ENCODE peak calls at places on chromosomes 6 and 20, in nine cellular contexts. D is IMR-90, O is tibial nerve, B is HFF-Myc, G is A549, H is mesendoderm, S is MM.1S, P is uterus, Z is mucosa of descending colon. U is an unnamed sample.

GRCh38 chr6:79431469-79431868 is 105.8 kb downstream of the LCA5 start:
- DNase-seq in D (no peak), O (no peak), B (no peak), G (peak), H (peak), S (no peak), P (no peak), Z (no peak), U (peak)

GRCh38 chr6:42104095-42104806 is 38.2 kb downstream of the C6orf132 start:
- DNase-seq in D (no peak), O (peak), B (no peak), G (no peak), H (peak), S (peak), P (peak), Z (peak), U (no peak)

GRCh38 chr6:92124126-92124525 is 1295.2 kb downstream of the EPHA7 start:
- DNase-seq in D (peak), O (no peak), B (no peak), G (no peak), H (no peak), S (no peak), P (no peak), Z (no peak), U (no peak)

GRCh38 chr6:44221961-44222335 is 1.4 kb upstream of the SLC29A1 start:
- DNase-seq in D (no peak), O (no peak), B (no peak), G (no peak), H (no peak), S (no peak), P (no peak), Z (no peak), U (no peak)

GRCh38 chr6:157174731-157175130 is 148.6 kb downstream of the TMEM242 start:
- DNase-seq in D (no peak), O (no peak), B (no peak), G (no peak), H (no peak), S (no peak), P (no peak), Z (no peak), U (no peak)

GRCh38 chr20:22773326-22773725 is 189.0 kb upstream of the FOXA2 start:
- DNase-seq in D (no peak), O (no peak), B (no peak), G (no peak), H (no peak), S (no peak), P (no peak), Z (no peak), U (no peak)

GRCh38 chr6:105099371-105099770 is 80.4 kb downstream of the POPDC3 start:
- DNase-seq in D (no peak), O (no peak), B (no peak), G (no peak), H (no peak), S (no peak), P (no peak), Z (no peak), U (no peak)

GRCh38 chr20:63085087-63085861 is 78.5 kb upstream of the BHLHE23 start:
- DNase-seq in D (no peak), O (no peak), B (no peak), G (no peak), H (no peak), S (no peak), P (peak), Z (peak), U (no peak)

GRCh38 chr6:159043236-159043635 is 1.6 kb downstream of the TAGAP start:
- DNase-seq in D (no peak), O (no peak), B (no peak), G (no peak), H (no peak), S (no peak), P (no peak), Z (no peak), U (no peak)

GRCh38 chr6:20907486-20908071 is 373.3 kb downstream of the CDKAL1 start:
- DNase-seq in D (no peak), O (no peak), B (no peak), G (no peak), H (peak), S (no peak), P (no peak), Z (no peak), U (no peak)

GRCh38 chr6:74936886-74937285 is 269.0 kb downstream of the COL12A1 start:
- DNase-seq in D (peak), O (no peak), B (no peak), G (no peak), H (peak), S (no peak), P (no peak), Z (no peak), U (peak)

GRCh38 chr6:155882527-155883333 is 427.1 kb upstream of the NOX3 start:
- DNase-seq in D (peak), O (no peak), B (no peak), G (no peak), H (no peak), S (no peak), P (no peak), Z (no peak), U (no peak)

GRCh38 chr20:60204601-60205000 is 246.4 kb downstream of the CDH26 start:
- DNase-seq in D (no peak), O (no peak), B (no peak), G (no peak), H (no peak), S (no peak), P (no peak), Z (no peak), U (no peak)

GRCh38 chr6:28443112-28443773 is at the start of gene ZSCAN23:
- DNase-seq in D (peak), O (peak), B (peak), G (no peak), H (peak), S (peak), P (peak), Z (peak), U (peak)

GRCh38 chr6:118558811-118559217 is 10.7 kb downstream of the PLN start:
- DNase-seq in D (no peak), O (no peak), B (no peak), G (no peak), H (no peak), S (peak), P (no peak), Z (no peak), U (no peak)

GRCh38 chr6:138691595-138692057 is 81.9 kb upstream of the CCDC28A start:
- DNase-seq in D (peak), O (no peak), B (no peak), G (peak), H (peak), S (no peak), P (no peak), Z (no peak), U (peak)

DNA sequence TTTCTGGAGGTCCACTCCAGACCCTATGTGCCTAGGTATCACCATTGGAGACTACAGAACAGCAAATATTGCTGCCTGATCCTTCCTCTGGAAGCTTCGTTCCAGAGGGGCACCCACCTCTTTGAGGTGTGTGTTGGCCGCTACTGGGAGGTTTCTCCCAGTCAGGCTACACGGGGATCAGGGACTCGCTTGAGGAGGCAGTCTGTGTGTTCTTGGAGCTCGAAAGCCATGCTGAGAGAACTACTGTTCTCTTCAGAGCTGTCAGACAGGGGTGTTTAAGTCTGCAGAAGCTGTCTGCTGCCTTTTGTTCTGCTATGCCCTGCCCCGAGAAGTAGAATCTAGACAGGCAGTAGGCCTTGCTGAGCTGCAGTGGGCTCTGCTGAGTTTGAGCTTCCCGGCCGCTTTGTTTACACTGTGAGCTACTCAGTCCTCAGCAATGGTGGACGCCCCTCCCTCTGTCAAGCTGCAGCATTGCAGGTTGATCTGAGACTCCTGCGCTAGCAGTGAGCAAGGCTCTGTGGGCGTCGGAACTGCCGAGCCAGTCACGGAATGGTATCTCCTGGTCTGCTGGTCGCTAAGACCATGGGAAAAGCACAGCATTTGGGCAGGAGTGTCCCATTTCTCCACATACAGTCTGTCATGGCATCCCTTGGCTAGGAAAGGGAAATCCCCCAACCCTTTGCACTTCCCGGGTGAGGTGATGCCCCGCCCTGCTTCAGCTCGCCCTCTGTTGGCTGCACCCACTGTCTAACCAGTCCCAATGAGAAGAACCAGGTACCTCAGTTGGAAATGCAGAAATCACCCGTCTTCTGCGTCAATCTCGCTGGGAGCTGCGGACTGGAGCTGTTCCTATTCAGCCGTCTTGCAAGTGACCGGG is 32.5 kb upstream of the ASCC3 start:
- DNase-seq in D (peak), O (no peak), B (no peak), G (no peak), H (peak), S (no peak), P (no peak), Z (no peak), U (no peak)
- H3K4me3 ChIP-seq in D (no peak), O (no peak), B (no peak), G (no peak), H (no peak), S (no peak), P (no peak), Z (no peak), U (no peak)

DNA sequence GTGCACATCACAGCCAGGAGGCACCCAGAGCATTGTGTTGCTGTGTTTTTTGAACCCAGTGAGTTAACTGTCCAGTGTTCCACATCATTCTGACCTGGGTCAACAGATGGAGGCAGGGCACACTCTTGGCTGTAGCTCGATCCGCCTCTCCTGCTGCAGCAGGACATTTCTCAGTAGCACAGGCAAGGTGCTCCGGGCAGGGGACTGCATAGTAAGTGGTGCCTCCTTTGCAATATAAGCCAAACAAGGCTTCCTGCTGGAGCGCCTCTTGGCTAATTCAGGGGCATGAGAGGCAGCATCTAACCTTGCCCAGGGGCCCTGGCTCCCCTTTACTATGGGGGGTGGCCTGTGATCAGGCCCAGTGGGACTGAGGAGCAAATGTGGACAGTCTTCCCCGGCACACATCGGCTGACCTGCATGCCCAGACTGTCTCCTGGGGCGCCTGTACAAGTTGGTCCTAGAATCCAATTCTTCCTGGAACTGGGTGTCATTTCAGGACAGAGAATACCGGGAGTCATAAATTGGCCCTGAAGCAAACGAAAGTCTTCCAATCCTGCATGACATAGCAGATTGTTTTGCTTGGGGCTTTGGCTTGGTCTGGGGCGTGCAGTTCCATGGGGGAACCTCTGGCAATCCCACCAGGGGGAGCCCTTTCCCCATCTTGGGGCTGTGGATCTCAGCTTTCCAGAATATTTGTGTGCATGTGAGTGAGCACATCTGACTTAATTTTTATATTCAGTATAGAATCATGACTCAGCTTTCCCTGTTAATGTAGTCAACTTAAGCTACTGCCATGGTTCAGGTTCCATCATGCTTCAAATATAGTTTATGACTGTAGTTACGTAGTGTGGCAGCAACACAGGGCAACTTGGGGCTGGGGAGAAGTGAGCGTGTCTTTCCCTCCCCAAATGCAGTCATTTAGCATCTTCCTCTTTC is 56.0 kb upstream of the DDR1 start:
- DNase-seq in D (peak), O (peak), B (peak), G (peak), H (peak), S (peak), P (peak), Z (peak), U (peak)
- H3K4me3 ChIP-seq in D (no peak), O (no peak), B (no peak), G (no peak), H (no peak), S (no peak), P (no peak), Z (no peak), U (no peak)

GRCh38 chr6:13471184-13471583 is 16.2 kb downstream of the GFOD1 start:
- DNase-seq in D (no peak), O (no peak), B (no peak), G (no peak), H (no peak), S (no peak), P (no peak), Z (no peak), U (no peak)

GRCh38 chr6:13468839-13469238 is 18.6 kb downstream of the GFOD1 start:
- DNase-seq in D (no peak), O (no peak), B (no peak), G (no peak), H (no peak), S (no peak), P (no peak), Z (no peak), U (no peak)

GRCh38 chr6:13472099-13472498 is 15.3 kb downstream of the GFOD1 start:
- DNase-seq in D (peak), O (no peak), B (peak), G (no peak), H (no peak), S (no peak), P (no peak), Z (no peak), U (no peak)

GRCh38 chr6:13470240-13471140 is 16.9 kb downstream of the GFOD1 start:
- DNase-seq in D (no peak), O (no peak), B (no peak), G (no peak), H (no peak), S (no peak), P (no peak), Z (no peak), U (no peak)

DNA sequence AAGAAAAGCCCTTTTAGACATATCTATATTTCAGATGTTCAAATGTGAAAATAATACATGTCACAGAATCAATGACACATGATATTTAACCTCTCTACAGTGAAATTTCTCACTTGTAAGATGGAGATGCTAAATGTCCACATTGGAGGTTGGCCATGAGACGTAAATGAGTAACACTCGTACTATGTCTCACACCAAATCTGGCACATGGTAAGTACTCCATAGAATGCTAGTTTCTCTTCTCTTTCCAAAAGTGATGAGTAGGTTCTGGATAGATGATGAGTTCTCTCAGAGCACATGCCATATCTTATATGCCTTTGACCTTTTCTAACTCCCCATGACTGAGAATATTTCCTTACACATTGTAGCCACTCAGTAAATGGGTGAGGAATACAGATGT is 17.7 kb downstream of the GFOD1 start:
- DNase-seq in D (no peak), O (no peak), B (no peak), G (no peak), H (no peak), S (no peak), P (no peak), Z (no peak), U (no peak)
- H3K4me3 ChIP-seq in D (no peak), O (no peak), B (no peak), G (no peak), H (no peak), S (no peak), P (no peak), Z (no peak), U (no peak)

GRCh38 chr6:34126419-34126818 is 19.5 kb downstream of the GRM4 start:
- DNase-seq in D (no peak), O (no peak), B (no peak), G (no peak), H (no peak), S (no peak), P (no peak), Z (no peak), U (no peak)
- H3K4me3 ChIP-seq in D (no peak), O (no peak), B (no peak), G (no peak), H (no peak), S (no peak), P (no peak), Z (no peak), U (no peak)

GRCh38 chr6:111087106-111087835 is at the start of gene SLC16A10:
- DNase-seq in D (no peak), O (no peak), B (no peak), G (peak), H (peak), S (peak), P (peak), Z (peak), U (peak)

GRCh38 chr6:111090766-111091165 is 3.5 kb downstream of the SLC16A10 start:
- DNase-seq in D (no peak), O (no peak), B (no peak), G (no peak), H (no peak), S (no peak), P (no peak), Z (no peak), U (no peak)

GRCh38 chr6:111086685-111087084 is 618 bp upstream of the SLC16A10 start:
- DNase-seq in D (no peak), O (no peak), B (no peak), G (no peak), H (no peak), S (no peak), P (no peak), Z (no peak), U (no peak)

GRCh38 chr6:111087871-111088667 is 766 bp downstream of the SLC16A10 start:
- DNase-seq in D (no peak), O (no peak), B (no peak), G (no peak), H (peak), S (peak), P (no peak), Z (peak), U (peak)

DNA sequence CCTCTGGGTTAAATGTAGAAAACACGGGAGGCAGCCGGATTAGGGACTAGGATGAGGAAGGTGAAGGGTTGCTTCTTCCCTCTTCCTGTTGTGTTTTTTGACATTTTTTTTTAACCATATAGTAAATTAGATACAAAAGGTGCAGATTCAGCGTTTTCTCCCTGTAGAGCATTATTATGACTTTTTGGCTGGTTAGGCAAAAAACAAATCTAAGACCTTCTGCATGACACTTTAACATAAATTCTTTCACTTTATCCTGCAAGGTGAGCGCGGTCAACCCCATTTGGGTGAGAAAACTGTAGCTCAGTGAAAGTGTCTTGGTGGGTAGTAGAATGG is 1.3 kb downstream of the SLC16A10 start:
- DNase-seq in D (no peak), O (no peak), B (no peak), G (no peak), H (no peak), S (no peak), P (no peak), Z (no peak), U (no peak)
- H3K4me3 ChIP-seq in D (no peak), O (no peak), B (no peak), G (peak), H (no peak), S (peak), P (no peak), Z (no peak), U (no peak)

U was measured in mammary epithelial cell.